ENCODE peak calls at places on chromosome 14, in four cellular contexts. One of them, this sample, is unnamed.

GRCh38 chr14:56590535-56590951 is 10.9 kb downstream of the TMEM260 start:
- DNase-seq in HCT116: no peak
- DNase-seq in SK-N-SH: peak
- DNase-seq in HepG2: no peak
- DNase-seq in this sample: no peak

GRCh38 chr14:93892923-93893549 is 34.1 kb upstream of the FAM181A start:
- DNase-seq in HCT116: peak
- DNase-seq in HepG2: peak
- DNase-seq in SK-N-SH: peak
- DNase-seq in this sample: no peak

GRCh38 chr14:51167587-51168219 is 72.3 kb upstream of the TMX1 start:
- DNase-seq in HCT116: no peak
- DNase-seq in HepG2: no peak
- DNase-seq in SK-N-SH: no peak
- DNase-seq in this sample: no peak

GRCh38 chr14:54564799-54565235 is 2.1 kb upstream of the SAMD4A start:
- DNase-seq in HCT116: no peak
- DNase-seq in HepG2: peak
- DNase-seq in SK-N-SH: no peak
- DNase-seq in this sample: no peak

GRCh38 chr14:77660754-77661153 is 44.3 kb upstream of the SPTLC2 start:
- DNase-seq in HepG2: no peak
- DNase-seq in SK-N-SH: peak
- DNase-seq in HCT116: no peak
- DNase-seq in this sample: no peak

GRCh38 chr14:23078692-23079116 is 16.2 kb downstream of the ACIN1 start:
- DNase-seq in HepG2: peak
- DNase-seq in SK-N-SH: no peak
- DNase-seq in HCT116: no peak
- DNase-seq in this sample: no peak

GRCh38 chr14:69612759-69613145 is 1.4 kb downstream of the SUSD6 start:
- DNase-seq in SK-N-SH: no peak
- DNase-seq in HepG2: no peak
- DNase-seq in HCT116: peak
- DNase-seq in this sample: no peak

GRCh38 chr14:89504602-89505320 is 87.7 kb upstream of the FOXN3 start:
- DNase-seq in SK-N-SH: no peak
- DNase-seq in HCT116: no peak
- DNase-seq in HepG2: no peak
- DNase-seq in this sample: peak

GRCh38 chr14:55276736-55277135 is 5.5 kb downstream of the FBXO34 start:
- DNase-seq in HCT116: no peak
- DNase-seq in HepG2: no peak
- DNase-seq in SK-N-SH: no peak
- DNase-seq in this sample: no peak

GRCh38 chr14:57060276-57060956 is 208.3 kb downstream of the EXOC5 start:
- DNase-seq in SK-N-SH: no peak
- DNase-seq in HCT116: no peak
- DNase-seq in HepG2: no peak
- DNase-seq in this sample: peak

GRCh38 chr14:101127239-101127638 is 223.7 kb upstream of the RTL1 start:
- DNase-seq in HCT116: no peak
- DNase-seq in SK-N-SH: peak
- DNase-seq in HepG2: no peak
- DNase-seq in this sample: no peak

GRCh38 chr14:93481758-93482157 is 51.0 kb downstream of the UNC79 start:
- DNase-seq in HCT116: no peak
- DNase-seq in SK-N-SH: no peak
- DNase-seq in HepG2: no peak
- DNase-seq in this sample: no peak

GRCh38 chr14:22594156-22594716 is 3.9 kb upstream of the ABHD4 start:
- DNase-seq in HepG2: no peak
- DNase-seq in HCT116: no peak
- DNase-seq in SK-N-SH: no peak
- DNase-seq in this sample: no peak

DNA sequence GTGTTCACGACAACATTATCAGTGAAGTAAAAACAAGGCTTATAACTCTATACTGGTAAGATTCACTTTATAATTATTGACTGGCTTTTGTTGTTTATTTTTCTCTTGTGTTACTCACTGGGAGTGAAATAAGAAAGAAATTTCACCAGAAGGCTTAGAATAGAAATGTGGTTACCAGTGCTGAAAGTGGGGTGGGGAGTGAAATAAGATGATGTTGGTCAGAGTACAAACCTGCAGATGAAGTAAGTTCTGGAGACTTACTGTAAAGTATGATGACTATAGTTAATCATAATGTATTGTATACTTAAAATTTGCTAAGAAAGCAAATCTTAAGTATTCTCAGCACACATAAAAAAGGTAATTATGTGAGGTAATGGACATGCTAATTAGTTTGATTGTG is 198.4 kb downstream of the KLHL28 start:
- DNase-seq in SK-N-SH: no peak
- DNase-seq in HepG2: no peak
- DNase-seq in HCT116: no peak
- DNase-seq in this sample: no peak
- H3K4me3 ChIP-seq in SK-N-SH: no peak
- H3K4me3 ChIP-seq in HepG2: no peak
- H3K4me3 ChIP-seq in HCT116: no peak
- H3K4me3 ChIP-seq in this sample: no peak

GRCh38 chr14:95184413-95184790 is 27.1 kb upstream of the DICER1 start:
- DNase-seq in HepG2: no peak
- DNase-seq in HCT116: no peak
- DNase-seq in SK-N-SH: no peak
- DNase-seq in this sample: no peak

GRCh38 chr14:95183082-95183481 is 25.8 kb upstream of the DICER1 start:
- DNase-seq in SK-N-SH: no peak
- DNase-seq in HCT116: no peak
- DNase-seq in HepG2: no peak
- DNase-seq in this sample: no peak

GRCh38 chr14:95185033-95185432 is 27.7 kb upstream of the DICER1 start:
- DNase-seq in HepG2: no peak
- DNase-seq in SK-N-SH: no peak
- DNase-seq in HCT116: no peak
- DNase-seq in this sample: no peak

GRCh38 chr14:95182379-95182778 is 25.1 kb upstream of the DICER1 start:
- DNase-seq in HCT116: no peak
- DNase-seq in SK-N-SH: no peak
- DNase-seq in HepG2: no peak
- DNase-seq in this sample: no peak

DNA sequence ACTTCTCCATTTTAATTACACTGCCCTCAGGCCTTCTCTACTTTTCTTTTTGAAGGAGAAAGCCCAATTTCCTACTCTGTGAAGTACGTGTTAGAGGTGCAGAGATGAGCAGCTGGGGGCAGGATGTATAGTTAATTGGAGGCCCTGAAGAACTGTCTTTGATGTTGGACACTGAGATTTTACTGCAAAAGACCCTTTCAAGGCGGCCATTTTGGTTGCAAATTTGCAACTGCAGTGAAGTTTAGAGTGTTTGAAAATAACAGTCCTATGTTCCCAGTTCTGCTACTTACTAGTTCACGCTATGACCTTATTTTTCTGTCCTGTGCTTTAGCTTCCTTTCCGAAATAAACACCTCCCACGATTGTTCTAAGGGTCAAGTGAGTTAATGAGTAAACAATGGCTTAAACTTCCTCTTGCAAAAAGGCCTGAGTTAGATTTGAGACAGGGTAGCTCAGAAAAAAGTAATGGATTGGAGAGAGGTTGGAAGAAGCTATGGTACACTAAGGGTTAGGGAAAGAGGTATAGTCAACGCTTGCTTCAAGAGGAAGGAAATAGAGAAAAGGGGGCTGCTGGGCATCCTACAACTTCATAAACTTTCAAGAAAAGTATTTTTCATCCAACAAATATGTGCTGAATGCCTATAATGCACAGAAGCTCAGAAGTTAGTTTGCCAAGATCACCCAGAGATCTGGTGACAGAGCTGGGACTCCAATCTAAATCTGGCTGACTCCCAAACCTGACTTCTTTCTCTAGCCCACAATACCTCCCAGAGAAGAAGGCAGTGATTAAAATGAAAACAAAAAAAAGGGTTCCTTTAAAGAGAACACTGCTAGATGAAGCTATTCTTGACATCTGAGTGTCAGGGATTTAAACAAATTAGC is 26.4 kb upstream of the DICER1 start:
- DNase-seq in HCT116: no peak
- DNase-seq in SK-N-SH: no peak
- DNase-seq in HepG2: no peak
- DNase-seq in this sample: peak
- TF ChIP-seq JUND in HCT116: no peak
- TF ChIP-seq JUND in SK-N-SH: no peak
- TF ChIP-seq JUND in HepG2: no peak
- TF ChIP-seq JUND in this sample: no peak

GRCh38 chr14:103908580-103908979 is 19.7 kb upstream of the TDRD9 start:
- DNase-seq in HepG2: no peak
- DNase-seq in SK-N-SH: no peak
- DNase-seq in HCT116: no peak
- DNase-seq in this sample: no peak

GRCh38 chr14:103905861-103906456 is 22.3 kb upstream of the TDRD9 start:
- DNase-seq in HCT116: no peak
- DNase-seq in HepG2: no peak
- DNase-seq in SK-N-SH: peak
- DNase-seq in this sample: no peak

GRCh38 chr14:103910984-103911383 is 17.3 kb upstream of the TDRD9 start:
- DNase-seq in HCT116: no peak
- DNase-seq in HepG2: no peak
- DNase-seq in SK-N-SH: no peak
- DNase-seq in this sample: no peak

GRCh38 chr14:103910262-103910935 is 17.9 kb upstream of the TDRD9 start:
- DNase-seq in HCT116: peak
- DNase-seq in HepG2: peak
- DNase-seq in SK-N-SH: peak
- DNase-seq in this sample: peak

GRCh38 chr14:103909531-103910261 is 18.6 kb upstream of the TDRD9 start:
- DNase-seq in HepG2: no peak
- DNase-seq in SK-N-SH: no peak
- DNase-seq in HCT116: no peak
- DNase-seq in this sample: no peak
- H3K4me3 ChIP-seq in HepG2: no peak
- H3K4me3 ChIP-seq in SK-N-SH: peak
- H3K4me3 ChIP-seq in HCT116: peak
- H3K4me3 ChIP-seq in this sample: no peak

DNA sequence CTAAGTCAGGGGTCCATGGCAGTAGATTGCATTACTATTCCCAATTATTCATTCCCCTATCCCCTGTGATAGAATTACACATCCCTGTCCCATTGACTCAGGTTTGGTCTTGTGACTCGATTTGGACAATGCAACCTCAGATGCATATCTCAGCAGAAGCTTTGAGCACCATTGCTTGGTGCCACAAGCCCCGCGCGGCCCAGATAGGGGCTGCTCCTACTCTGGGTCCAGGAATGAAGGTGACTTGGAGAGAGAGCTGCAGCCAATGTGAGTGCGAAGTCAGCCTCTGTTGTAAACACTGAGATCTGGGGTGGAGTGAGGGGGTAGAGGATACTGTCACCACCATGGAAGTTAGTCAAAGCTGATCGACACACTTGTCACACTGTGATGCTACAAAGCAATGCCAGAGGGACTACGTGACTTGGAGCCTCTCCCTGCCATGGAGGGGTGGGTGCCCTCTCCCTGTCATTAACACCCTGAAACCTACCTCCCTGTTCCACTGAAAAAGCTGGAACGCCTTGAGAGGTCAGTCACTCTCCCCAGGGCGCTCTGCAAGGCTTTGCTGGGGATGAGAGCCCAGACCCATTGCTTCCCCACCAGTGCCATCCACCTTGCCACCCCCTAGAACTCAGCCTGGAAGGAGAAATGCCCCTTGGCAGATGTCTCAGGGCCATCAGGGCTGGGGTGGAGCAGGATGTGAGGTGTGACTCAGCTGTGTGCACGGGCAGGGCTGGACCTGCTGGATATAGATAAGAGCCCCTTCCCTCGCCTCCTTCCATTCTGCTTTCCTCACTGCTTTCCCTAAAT is 6.6 kb upstream of the PLEK2 start:
- DNase-seq in HCT116: no peak
- DNase-seq in SK-N-SH: no peak
- DNase-seq in HepG2: no peak
- DNase-seq in this sample: no peak
- TF ChIP-seq JUND in HCT116: no peak
- TF ChIP-seq JUND in SK-N-SH: no peak
- TF ChIP-seq JUND in HepG2: no peak
- TF ChIP-seq JUND in this sample: no peak

GRCh38 chr14:103112488-103113243 is 10.6 kb upstream of the TNFAIP2 start:
- DNase-seq in HCT116: no peak
- DNase-seq in SK-N-SH: no peak
- DNase-seq in HepG2: no peak
- DNase-seq in this sample: no peak
- H3K4me3 ChIP-seq in HCT116: no peak
- H3K4me3 ChIP-seq in SK-N-SH: no peak
- H3K4me3 ChIP-seq in HepG2: no peak
- H3K4me3 ChIP-seq in this sample: no peak

GRCh38 chr14:87615822-87616679 is 376.9 kb downstream of the GALC start:
- DNase-seq in SK-N-SH: peak
- DNase-seq in HepG2: peak
- DNase-seq in HCT116: peak
- DNase-seq in this sample: no peak
- TF ChIP-seq JUND in SK-N-SH: no peak
- TF ChIP-seq JUND in HepG2: no peak
- TF ChIP-seq JUND in HCT116: no peak
- TF ChIP-seq JUND in this sample: no peak

GRCh38 chr14:105415481-105416428 is 3.9 kb upstream of the MTA1 start:
- DNase-seq in HCT116: no peak
- DNase-seq in HepG2: no peak
- DNase-seq in SK-N-SH: no peak
- DNase-seq in this sample: no peak
- H3K4me3 ChIP-seq in HCT116: no peak
- H3K4me3 ChIP-seq in HepG2: no peak
- H3K4me3 ChIP-seq in SK-N-SH: peak
- H3K4me3 ChIP-seq in this sample: peak

DNA sequence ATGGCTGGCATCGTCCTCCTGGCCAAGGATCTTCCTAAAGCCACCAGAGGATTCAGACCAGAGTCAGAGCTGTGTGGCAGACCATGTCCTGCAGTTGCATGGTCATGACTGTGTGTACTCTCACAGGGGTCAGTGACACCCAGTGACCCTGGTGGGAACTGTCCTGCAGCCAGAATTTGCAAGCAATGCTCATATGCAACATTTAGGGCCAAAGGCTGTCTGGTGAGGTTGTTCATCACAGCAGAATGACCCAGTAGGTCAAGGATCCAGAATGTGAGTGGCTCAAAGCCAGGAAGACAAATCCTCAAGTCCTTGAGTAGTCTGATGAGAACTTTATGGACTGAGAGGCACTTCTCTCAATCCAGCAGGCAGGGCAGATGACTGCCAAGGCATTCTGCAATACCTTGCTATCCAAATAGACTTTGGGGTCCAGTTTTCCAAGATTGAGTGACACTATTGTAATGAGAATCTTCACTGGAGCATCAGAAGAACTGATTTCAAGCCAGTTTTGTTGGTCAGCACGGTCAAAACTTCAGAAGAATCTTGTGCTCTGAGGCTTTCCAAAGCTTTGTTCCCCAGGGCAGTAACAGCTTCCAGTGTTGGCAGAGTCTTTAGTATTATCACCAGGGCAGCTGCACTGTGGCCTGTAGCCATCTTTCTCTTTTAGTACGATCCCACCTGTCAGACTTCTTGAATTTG is 122.0 kb downstream of the PTCSC3 start:
- DNase-seq in HCT116: no peak
- DNase-seq in HepG2: no peak
- DNase-seq in SK-N-SH: no peak
- DNase-seq in this sample: no peak
- TF ChIP-seq JUND in HCT116: no peak
- TF ChIP-seq JUND in HepG2: no peak
- TF ChIP-seq JUND in SK-N-SH: no peak
- TF ChIP-seq JUND in this sample: no peak

This sample was measured in GM12878.